ENCODE peak calls at places on chromosome 18, in eight cellular contexts. T, K, J, N, B, I, Q and Y are unnamed samples.

GRCh38 chr18:47658498-47658897 is 272.0 kb downstream of the SMAD2 start:
- DNase-seq in T (no peak), K (no peak), J (no peak), N (no peak), B (no peak), I (no peak), Q (no peak), Y (no peak)

GRCh38 chr18:46148810-46149209 is 44.6 kb downstream of the HAUS1 start:
- DNase-seq in T (peak), K (peak), J (peak), N (no peak), B (peak), I (no peak), Q (peak), Y (no peak)

GRCh38 chr18:60018801-60019462 is 119.1 kb downstream of the PMAIP1 start:
- DNase-seq in T (no peak), K (no peak), J (no peak), N (no peak), B (no peak), I (no peak), Q (no peak), Y (no peak)

GRCh38 chr18:47418746-47419145 is 167.3 kb upstream of the SKOR2 start:
- DNase-seq in T (no peak), K (no peak), J (no peak), N (no peak), B (no peak), I (no peak), Q (no peak), Y (no peak)

GRCh38 chr18:45780568-45780967 is 44.9 kb upstream of the SIGLEC15 start:
- DNase-seq in T (no peak), K (no peak), J (no peak), N (no peak), B (no peak), I (no peak), Q (no peak), Y (no peak)

GRCh38 chr18:60675801-60676200 is 303.2 kb upstream of the MC4R start:
- DNase-seq in T (peak), K (no peak), J (no peak), N (no peak), B (no peak), I (no peak), Q (no peak), Y (no peak)

GRCh38 chr18:57088883-57089282 is 58.0 kb upstream of the BOD1L2 start:
- DNase-seq in T (no peak), K (no peak), J (no peak), N (no peak), B (no peak), I (no peak), Q (no peak), Y (no peak)

GRCh38 chr18:45168883-45169585 is 446.2 kb upstream of the SLC14A2 start:
- DNase-seq in T (no peak), K (no peak), J (no peak), N (no peak), B (no peak), I (no peak), Q (no peak), Y (no peak)

GRCh38 chr18:54358495-54358793 is 738 bp downstream of the C18orf54 start:
- DNase-seq in T (no peak), K (no peak), J (peak), N (no peak), B (peak), I (no peak), Q (no peak), Y (no peak)

GRCh38 chr18:5418985-5419495 is 123.5 kb upstream of the ZBTB14 start:
- DNase-seq in T (no peak), K (no peak), J (no peak), N (no peak), B (no peak), I (no peak), Q (no peak), Y (no peak)

GRCh38 chr18:74457043-74457742 is at the start of gene DIPK1C:
- DNase-seq in T (no peak), K (no peak), J (no peak), N (no peak), B (no peak), I (peak), Q (no peak), Y (no peak)

GRCh38 chr18:76479351-76480238 is 15.4 kb downstream of the ZNF516 start:
- DNase-seq in T (no peak), K (no peak), J (no peak), N (no peak), B (no peak), I (peak), Q (no peak), Y (peak)

GRCh38 chr18:46767217-46767616 is 10.4 kb upstream of the ST8SIA5 start:
- DNase-seq in T (no peak), K (no peak), J (peak), N (no peak), B (no peak), I (no peak), Q (no peak), Y (no peak)

GRCh38 chr18:4858378-4859127 is 338.5 kb downstream of the AKAIN1 start:
- DNase-seq in T (no peak), K (no peak), J (no peak), N (no peak), B (no peak), I (no peak), Q (no peak), Y (no peak)

GRCh38 chr18:61797691-61798590 is 94.9 kb downstream of the RNF152 start:
- DNase-seq in T (no peak), K (no peak), J (no peak), N (no peak), B (no peak), I (no peak), Q (no peak), Y (no peak)

GRCh38 chr18:57768557-57769326 is 34.4 kb downstream of the ATP8B1 start:
- DNase-seq in T (no peak), K (no peak), J (no peak), N (no peak), B (no peak), I (no peak), Q (no peak), Y (no peak)

GRCh38 chr18:57819671-57820460 is 16.8 kb upstream of the ATP8B1 start:
- DNase-seq in T (peak), K (peak), J (peak), N (no peak), B (peak), I (no peak), Q (no peak), Y (no peak)

GRCh38 chr18:14944838-14945237 is 196.9 kb downstream of the ANKRD30B start:
- DNase-seq in T (no peak), K (no peak), J (no peak), N (no peak), B (no peak), I (no peak), Q (no peak), Y (no peak)

GRCh38 chr18:10950876-10951630 is 198.3 kb downstream of the PIEZO2 start:
- DNase-seq in T (no peak), K (no peak), J (no peak), N (no peak), B (no peak), I (no peak), Q (no peak), Y (no peak)

GRCh38 chr18:56402872-56403516 is 235.4 kb downstream of the TXNL1 start:
- DNase-seq in T (no peak), K (no peak), J (no peak), N (no peak), B (peak), I (no peak), Q (no peak), Y (no peak)

GRCh38 chr18:61992923-61993322 is 100.1 kb upstream of the RNF152 start:
- DNase-seq in T (no peak), K (no peak), J (no peak), N (no peak), B (no peak), I (no peak), Q (no peak), Y (no peak)

GRCh38 chr18:58712930-58713329 is 41.7 kb downstream of the MALT1 start:
- DNase-seq in T (no peak), K (no peak), J (no peak), N (no peak), B (no peak), I (no peak), Q (no peak), Y (no peak)

GRCh38 chr18:5604778-5605177 is 61.0 kb upstream of the EPB41L3 start:
- DNase-seq in T (no peak), K (no peak), J (no peak), N (no peak), B (no peak), I (no peak), Q (no peak), Y (no peak)

GRCh38 chr18:13496691-13497281 is 229.6 kb downstream of the FAM210A start:
- DNase-seq in T (no peak), K (no peak), J (no peak), N (no peak), B (no peak), I (no peak), Q (no peak), Y (no peak)

GRCh38 chr18:70148039-70148438 is 57.4 kb downstream of the RTTN start:
- DNase-seq in T (no peak), K (no peak), J (no peak), N (no peak), B (no peak), I (no peak), Q (no peak), Y (no peak)

GRCh38 chr18:51278045-51278649 is 80.7 kb upstream of the MEX3C start:
- DNase-seq in T (peak), K (peak), J (peak), N (no peak), B (peak), I (no peak), Q (no peak), Y (no peak)

GRCh38 chr18:5475252-5475651 is 68.5 kb downstream of the EPB41L3 start:
- DNase-seq in T (no peak), K (peak), J (no peak), N (no peak), B (no peak), I (no peak), Q (no peak), Y (no peak)

GRCh38 chr18:62778976-62779869 is 63.9 kb downstream of the PHLPP1 start:
- DNase-seq in T (no peak), K (no peak), J (peak), N (no peak), B (no peak), I (no peak), Q (no peak), Y (no peak)

GRCh38 chr18:350953-351572 is 83.2 kb upstream of the THOC1 start:
- DNase-seq in T (no peak), K (no peak), J (no peak), N (no peak), B (no peak), I (no peak), Q (no peak), Y (no peak)

GRCh38 chr18:56517181-56517580 is 121.2 kb downstream of the TXNL1 start:
- DNase-seq in T (no peak), K (no peak), J (no peak), N (no peak), B (no peak), I (no peak), Q (no peak), Y (peak)

GRCh38 chr18:46247938-46248337 is 143.8 kb downstream of the HAUS1 start:
- DNase-seq in T (no peak), K (no peak), J (no peak), N (no peak), B (no peak), I (no peak), Q (no peak), Y (no peak)

GRCh38 chr18:22977847-22978701 is 44.9 kb downstream of the RBBP8 start:
- DNase-seq in T (no peak), K (no peak), J (no peak), N (no peak), B (peak), I (no peak), Q (no peak), Y (no peak)

GRCh38 chr18:11167778-11168177 is 18.4 kb upstream of the PIEZO2 start:
- DNase-seq in T (no peak), K (no peak), J (no peak), N (no peak), B (no peak), I (no peak), Q (no peak), Y (no peak)

GRCh38 chr18:57975805-57976204 is 68.2 kb upstream of the NEDD4L start:
- DNase-seq in T (no peak), K (no peak), J (no peak), N (no peak), B (no peak), I (no peak), Q (no peak), Y (no peak)

GRCh38 chr18:77234504-77235365 is 14.9 kb upstream of the GALR1 start:
- DNase-seq in T (no peak), K (no peak), J (no peak), N (no peak), B (no peak), I (peak), Q (no peak), Y (no peak)

GRCh38 chr18:22233271-22233670 is 63.9 kb downstream of the GATA6 start:
- DNase-seq in T (peak), K (peak), J (no peak), N (no peak), B (no peak), I (no peak), Q (no peak), Y (no peak)

GRCh38 chr18:51361130-51361860 is 163.8 kb upstream of the MEX3C start:
- DNase-seq in T (no peak), K (no peak), J (peak), N (no peak), B (no peak), I (no peak), Q (no peak), Y (no peak)

GRCh38 chr18:63410792-63411191 is 11.5 kb downstream of the VPS4B start:
- DNase-seq in T (no peak), K (no peak), J (no peak), N (no peak), B (no peak), I (no peak), Q (no peak), Y (no peak)

GRCh38 chr18:74745658-74746403 is 148.2 kb downstream of the ZNF407 start:
- DNase-seq in T (no peak), K (no peak), J (peak), N (no peak), B (peak), I (no peak), Q (no peak), Y (no peak)

GRCh38 chr18:35972197-35973000 is at the start of gene RMP24:
- DNase-seq in T (peak), K (peak), J (peak), N (peak), B (peak), I (peak), Q (peak), Y (peak)

DNA sequence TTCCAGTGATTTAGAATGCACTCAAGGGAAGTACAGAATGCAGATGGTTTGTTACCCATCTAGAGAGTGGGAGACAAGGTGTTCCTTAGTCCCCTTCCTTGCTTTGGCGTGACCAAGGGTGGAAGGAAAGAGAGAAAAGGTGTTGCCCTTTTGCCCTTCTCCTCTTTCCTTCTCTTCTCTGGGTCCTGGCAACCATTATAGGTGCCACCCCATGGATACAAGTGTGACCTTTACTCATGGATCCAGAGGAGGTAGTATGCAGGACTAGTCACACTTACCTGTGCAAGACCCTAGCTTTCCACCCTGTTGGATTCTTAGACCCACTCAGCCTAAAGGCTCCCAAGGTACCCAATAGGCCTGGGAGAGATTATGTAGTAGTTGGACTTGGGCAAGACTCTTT is 11.6 kb upstream of the RBFA start:
- DNase-seq in T (no peak), K (no peak), J (peak), N (no peak), B (no peak), I (no peak), Q (no peak), Y (no peak)
- TF ChIP-seq EP300 in T (no peak), K (no peak), J (no peak), N (no peak), B (no peak), I (no peak), Q (no peak), Y (no peak)

GRCh38 chr18:34866310-34866709 is 156.2 kb downstream of the DTNA start:
- DNase-seq in T (no peak), K (no peak), J (no peak), N (no peak), B (no peak), I (no peak), Q (no peak), Y (no peak)

GRCh38 chr18:34864836-34865497 is 154.9 kb downstream of the DTNA start:
- DNase-seq in T (no peak), K (no peak), J (no peak), N (no peak), B (no peak), I (no peak), Q (no peak), Y (no peak)

GRCh38 chr18:34867520-34867919 is 157.4 kb downstream of the DTNA start:
- DNase-seq in T (no peak), K (no peak), J (peak), N (no peak), B (no peak), I (peak), Q (no peak), Y (no peak)

GRCh38 chr18:34870916-34871315 is 160.8 kb downstream of the DTNA start:
- DNase-seq in T (no peak), K (no peak), J (no peak), N (no peak), B (no peak), I (no peak), Q (no peak), Y (no peak)

GRCh38 chr18:34866739-34867138 is 156.6 kb downstream of the DTNA start:
- DNase-seq in T (no peak), K (no peak), J (peak), N (no peak), B (no peak), I (no peak), Q (no peak), Y (no peak)
- TF ChIP-seq CTCF in T (no peak), K (peak), J (peak), N (no peak), B (peak), I (no peak), Q (no peak), Y (peak)

DNA sequence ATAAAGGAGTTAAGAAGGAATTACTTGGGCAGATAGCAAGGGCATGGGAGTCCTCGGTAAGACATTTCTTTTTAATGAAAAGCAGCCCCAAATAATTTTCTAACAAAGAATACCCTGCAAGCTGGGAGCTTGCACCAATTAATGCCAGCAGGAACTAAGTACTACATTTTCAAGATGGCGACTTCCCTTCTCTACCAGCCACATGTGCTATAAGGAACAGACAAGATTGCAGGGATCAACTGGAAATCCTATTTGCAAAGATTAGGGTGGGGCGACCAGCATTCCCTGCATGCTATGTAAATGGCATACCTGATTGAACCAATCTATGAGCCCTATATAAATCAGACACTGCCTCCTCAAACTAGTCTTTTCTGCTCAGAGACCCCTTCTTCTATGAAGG is 827.5 kb downstream of the ADCYAP1 start:
- DNase-seq in T (no peak), K (no peak), J (no peak), N (no peak), B (no peak), I (no peak), Q (no peak), Y (no peak)
- TF ChIP-seq POLR2A in T (no peak), K (no peak), J (no peak), N (no peak), B (no peak), I (no peak), Q (no peak), Y (no peak)

GRCh38 chr18:49483198-49483597 is 3.8 kb downstream of the C18orf32 start:
- DNase-seq in T (no peak), K (no peak), J (no peak), N (no peak), B (no peak), I (no peak), Q (no peak), Y (no peak)
- TF ChIP-seq EP300 in T (no peak), K (no peak), J (no peak), N (no peak), B (no peak), I (no peak), Q (no peak), Y (no peak)

DNA sequence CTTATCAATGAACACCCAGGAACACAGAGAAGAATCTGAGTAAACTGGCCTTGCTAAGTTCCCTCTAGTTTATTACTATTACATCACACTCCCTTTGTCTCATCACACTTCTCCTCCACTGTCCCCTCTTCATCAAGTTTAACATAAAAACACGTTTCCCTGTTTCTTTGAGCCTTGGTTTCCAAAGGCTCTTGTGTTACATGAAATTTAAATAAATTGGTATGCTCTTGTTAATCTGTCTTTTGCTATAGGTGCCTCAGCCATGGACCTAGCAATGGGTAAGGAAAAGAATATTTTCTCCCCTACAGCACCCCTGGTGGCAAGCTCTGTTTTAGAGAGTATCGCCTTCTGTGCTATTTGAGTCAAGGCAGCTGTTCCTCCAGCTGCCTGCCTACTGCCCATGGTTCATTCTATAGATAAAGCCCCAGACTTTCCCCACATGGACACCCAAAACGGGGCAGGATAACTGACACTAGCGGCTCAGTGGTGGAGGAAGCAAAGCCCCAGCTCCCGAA is 31.8 kb downstream of the TGIF1 start:
- DNase-seq in T (no peak), K (peak), J (peak), N (no peak), B (peak), I (no peak), Q (no peak), Y (peak)
- TF ChIP-seq CTCF in T (peak), K (peak), J (peak), N (peak), B (peak), I (peak), Q (no peak), Y (peak)